ENCODE peak calls at places on chromosomes 5 and 9, in ten cellular contexts. V is cardiac muscle cell; C is RWPE1; P is neuronal stem cell; H is CD4-positive, alpha-beta T cell; M is naive thymus-derived CD4-positive, alpha-beta T cell; L is stomach; G is psoas muscle; A is mesendoderm; B is upper lobe of right lung. E is an unnamed sample.

GRCh38 chr5:72936893-72937292 is 18.9 kb upstream of the FCHO2 start:
- DNase-seq in V (no peak), C (no peak), P (no peak), H (no peak), M (no peak), L (no peak), G (no peak), A (no peak), B (no peak), E (no peak)

GRCh38 chr5:150523472-150524350 is 15.8 kb downstream of the NDST1 start:
- DNase-seq in V (peak; percentile 85), C (peak; percentile 65), P (no peak), H (no peak), M (no peak), L (peak; percentile 40), G (no peak), A (peak; percentile 85), B (no peak), E (peak; percentile 60)

GRCh38 chr9:134716067-134716466 is 74.5 kb downstream of the COL5A1 start:
- DNase-seq in V (no peak), C (no peak), P (no peak), H (no peak), M (no peak), L (no peak), G (no peak), A (no peak), B (no peak), E (no peak)

GRCh38 chr5:2569774-2570542 is 181.5 kb downstream of the IRX2 start:
- DNase-seq in V (no peak), C (no peak), P (no peak), H (no peak), M (no peak), L (no peak), G (no peak), A (no peak), B (no peak), E (no peak)

GRCh38 chr9:25678147-25678666 is at the start of gene TUSC1:
- DNase-seq in V (peak; percentile 90), C (peak; percentile 76), P (peak; percentile 49), H (no peak), M (no peak), L (peak; percentile 75), G (peak; percentile 88), A (peak; percentile 57), B (peak; percentile 93), E (peak; percentile 79)

GRCh38 chr9:15513335-15513734 is 2.6 kb upstream of the PSIP1 start:
- DNase-seq in V (peak; percentile 45), C (peak; percentile 11), P (no peak), H (no peak), M (no peak), L (no peak), G (no peak), A (peak; percentile 87), B (no peak), E (no peak)

GRCh38 chr5:33231214-33231710 is 209.5 kb upstream of the TARS1 start:
- DNase-seq in V (peak; percentile 19), C (no peak), P (no peak), H (no peak), M (no peak), L (no peak), G (no peak), A (no peak), B (no peak), E (no peak)

GRCh38 chr9:19174127-19174921 is 47.0 kb upstream of the PLIN2 start:
- DNase-seq in V (peak; percentile 96), C (peak; percentile 82), P (peak; percentile 20), H (no peak), M (peak; percentile 22), L (peak; percentile 55), G (peak; percentile 83), A (peak; percentile 61), B (peak; percentile 63), E (no peak)

GRCh38 chr5:115586525-115587146 is 15.6 kb downstream of the TICAM2 start:
- DNase-seq in V (peak; percentile 58), C (peak; percentile 41), P (no peak), H (no peak), M (no peak), L (no peak), G (no peak), A (no peak), B (no peak), E (no peak)

GRCh38 chr5:95823241-95823737 is 763 bp upstream of the GLRX start:
- DNase-seq in V (no peak), C (no peak), P (no peak), H (no peak), M (no peak), L (no peak), G (no peak), A (no peak), B (no peak), E (no peak)

GRCh38 chr5:160269017-160269416 is 39.7 kb downstream of the FABP6 start:
- DNase-seq in V (peak; percentile 94), C (peak; percentile 53), P (no peak), H (no peak), M (no peak), L (peak; percentile 73), G (peak; percentile 79), A (no peak), B (peak; percentile 94), E (peak; percentile 84)

GRCh38 chr5:137415231-137415681 is 83.9 kb downstream of the SPOCK1 start:
- DNase-seq in V (peak; percentile 57), C (peak; percentile 37), P (no peak), H (no peak), M (no peak), L (no peak), G (no peak), A (no peak), B (no peak), E (no peak)

GRCh38 chr5:96051401-96051830 is 89.8 kb upstream of the ELL2 start:
- DNase-seq in V (no peak), C (no peak), P (no peak), H (no peak), M (no peak), L (no peak), G (no peak), A (no peak), B (no peak), E (no peak)

GRCh38 chr9:35579130-35579529 is 25.9 kb upstream of the TESK1 start:
- DNase-seq in V (no peak), C (no peak), P (no peak), H (no peak), M (no peak), L (no peak), G (no peak), A (no peak), B (no peak), E (no peak)

GRCh38 chr5:176469293-176469692 is 21.1 kb downstream of the FAF2 start:
- DNase-seq in V (no peak), C (no peak), P (no peak), H (no peak), M (no peak), L (no peak), G (no peak), A (no peak), B (no peak), E (no peak)

GRCh38 chr9:123419721-123420559 is 63.9 kb downstream of the CRB2 start:
- DNase-seq in V (no peak), C (no peak), P (no peak), H (no peak), M (no peak), L (no peak), G (no peak), A (no peak), B (peak; percentile 55), E (no peak)

GRCh38 chr5:179250561-179251225 is 94.6 kb downstream of the ADAMTS2 start:
- DNase-seq in V (no peak), C (no peak), P (no peak), H (peak; percentile 24), M (no peak), L (no peak), G (no peak), A (no peak), B (peak; percentile 38), E (no peak)

GRCh38 chr9:121773954-121774714 is 122.7 kb downstream of the DAB2IP start:
- DNase-seq in V (no peak), C (no peak), P (no peak), H (no peak), M (no peak), L (no peak), G (peak; percentile 12), A (no peak), B (peak; percentile 57), E (no peak)
- H3K27ac ChIP-seq in V (no peak overlapping the region), C (peak overlapping the region; percentile 1), P (no peak overlapping the region), H (no peak overlapping the region), M (no peak overlapping the region), L (no peak overlapping the region), G (peak overlapping the region; percentile 56), A (no peak overlapping the region), B (no peak overlapping the region), E (peak overlapping the region; percentile 55)

GRCh38 chr5:36876965-36877666 is 547 bp downstream of the NIPBL start:
- DNase-seq in V (peak; percentile 74), C (peak; percentile 53), P (peak; percentile 71), H (peak; percentile 62), M (peak; percentile 59), L (peak; percentile 76), G (peak; percentile 68), A (peak; percentile 82), B (peak; percentile 89), E (peak; percentile 78)
- H3K27ac ChIP-seq in V (peak overlapping the region; percentile 99), C (peak overlapping the region; percentile 97), P (peak overlapping the region; percentile 97), H (peak overlapping the region; percentile 98), M (peak overlapping the region; percentile 98), L (peak overlapping the region; percentile 99), G (peak overlapping the region; percentile 96), A (peak overlapping the region; percentile 99), B (peak overlapping the region; percentile 96), E (peak overlapping the region; percentile 97)

DNA sequence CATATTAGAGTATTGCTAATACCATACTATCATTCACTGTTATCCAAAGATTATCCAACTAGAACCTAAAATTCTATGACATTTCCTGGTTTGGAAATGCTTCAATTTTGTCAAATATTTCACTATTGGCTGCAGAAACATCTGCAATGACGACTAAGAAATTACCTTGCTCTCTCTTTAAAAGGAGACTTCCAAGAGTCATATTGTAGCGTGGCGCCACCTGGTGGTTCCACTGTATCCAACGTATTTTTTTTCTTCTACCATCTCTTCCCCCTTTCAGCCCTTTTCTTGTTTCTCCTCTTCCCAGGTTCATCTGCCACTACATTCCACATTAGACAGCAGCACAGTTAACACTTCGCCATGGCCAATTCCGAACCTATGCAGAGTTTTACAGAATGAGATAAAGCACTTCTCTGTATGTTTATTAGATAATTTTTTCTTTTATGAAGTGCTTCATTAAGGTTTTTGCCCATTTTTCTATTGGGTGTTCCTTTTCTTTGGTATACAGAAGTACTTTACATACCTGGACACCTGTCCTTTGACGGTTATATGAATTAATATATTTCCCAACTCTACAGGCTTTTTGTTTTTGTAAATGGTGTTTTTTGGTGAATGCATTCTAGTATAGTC is 153.5 kb downstream of the CDC42SE2 start:
- DNase-seq in V (peak; percentile 85), C (peak; percentile 67), P (peak; percentile 51), H (peak; percentile 88), M (peak; percentile 72), L (peak; percentile 84), G (peak; percentile 67), A (peak; percentile 69), B (peak; percentile 84), E (peak; percentile 38)
- H3K27ac ChIP-seq in V (no peak overlapping the region), C (no peak overlapping the region), P (no peak overlapping the region), H (no peak overlapping the region), M (peak overlapping the region; percentile 23), L (no peak overlapping the region), G (no peak overlapping the region), A (no peak overlapping the region), B (no peak overlapping the region), E (peak overlapping the region; percentile 13)

DNA sequence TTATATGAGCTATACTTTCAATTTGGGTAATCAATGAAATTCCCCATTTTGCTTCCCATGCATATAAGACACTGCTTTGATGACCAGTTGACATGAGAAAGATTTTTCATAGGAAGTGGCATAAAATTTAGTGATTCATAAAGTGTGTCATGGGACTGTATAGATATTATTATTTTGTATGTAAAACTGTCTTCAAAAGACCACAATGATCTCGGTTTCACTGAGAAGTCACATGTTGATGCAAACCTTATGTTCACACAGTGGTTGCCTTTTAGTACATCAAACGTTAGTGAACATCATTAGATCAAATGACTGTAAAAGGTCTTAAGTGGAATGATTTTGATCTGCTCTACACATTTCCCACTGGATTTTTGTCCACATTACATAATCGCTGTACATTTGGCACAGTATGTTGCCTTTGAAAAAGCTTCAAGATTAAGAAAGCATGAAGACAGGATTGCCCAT is 349.2 kb upstream of the MEF2C start:
- DNase-seq in V (peak; percentile 2), C (no peak), P (no peak), H (no peak), M (no peak), L (no peak), G (no peak), A (no peak), B (no peak), E (no peak)
- H3K27ac ChIP-seq in V (no peak overlapping the region), C (no peak overlapping the region), P (no peak overlapping the region), H (no peak overlapping the region), M (no peak overlapping the region), L (no peak overlapping the region), G (no peak overlapping the region), A (no peak overlapping the region), B (no peak overlapping the region), E (no peak overlapping the region)

E was measured in substantia nigra.